ENCODE peak calls at places on chromosomes 6 and 20, in four cellular contexts. V, Y, G and B are unnamed samples.

GRCh38 chr6:29708432-29709177 is 14.6 kb upstream of the HLA-F start:
- DNase-seq in G (no peak), Y (no peak), V (no peak), B (no peak)

GRCh38 chr6:20605581-20605980 is 71.3 kb downstream of the CDKAL1 start:
- DNase-seq in V (no peak), G (no peak), Y (no peak), B (no peak)

GRCh38 chr6:96939019-96939805 is 14.7 kb downstream of the KLHL32 start:
- DNase-seq in Y (peak), G (peak), V (no peak), B (no peak)

GRCh38 chr6:85685713-85686112 is 43.0 kb upstream of the SYNCRIP start:
- DNase-seq in V (no peak), G (no peak), Y (no peak), B (no peak)

GRCh38 chr6:14436593-14436992 is 319.0 kb downstream of the CD83 start:
- DNase-seq in Y (no peak), V (no peak), G (no peak), B (no peak)

GRCh38 chr6:128209771-128210170 is 308.9 kb upstream of the THEMIS start:
- DNase-seq in V (no peak), G (peak), Y (peak), B (no peak)

GRCh38 chr6:117951783-117952182 is 44.7 kb downstream of the SLC35F1 start:
- DNase-seq in V (peak), Y (no peak), G (no peak), B (no peak)

GRCh38 chr6:139175389-139175788 is 40.5 kb downstream of the HECA start:
- DNase-seq in V (no peak), G (no peak), Y (no peak), B (no peak)

GRCh38 chr6:11160199-11160598 is 48.7 kb upstream of the ERVFRD-1 start:
- DNase-seq in G (no peak), V (no peak), Y (no peak), B (no peak)

GRCh38 chr6:149140137-149140909 is 177.2 kb upstream of the TAB2 start:
- DNase-seq in V (no peak), G (no peak), Y (no peak), B (no peak)

GRCh38 chr20:23659989-23660837 is 22.5 kb upstream of the CST3 start:
- DNase-seq in G (no peak), Y (no peak), V (no peak), B (no peak)

GRCh38 chr6:138772596-138773176 is 883 bp upstream of the CCDC28A start:
- DNase-seq in Y (no peak), G (no peak), V (no peak), B (no peak)

GRCh38 chr6:32148722-32149576 is 2.8 kb downstream of the PRRT1 start:
- DNase-seq in Y (no peak), G (no peak), V (peak), B (no peak)

GRCh38 chr6:38271081-38271480 is 368.6 kb downstream of the BTBD9 start:
- DNase-seq in V (no peak), G (no peak), Y (no peak), B (no peak)

GRCh38 chr6:89140347-89141159 is 5.3 kb upstream of the PM20D2 start:
- DNase-seq in V (no peak), G (no peak), Y (no peak), B (no peak)

GRCh38 chr6:10951675-10952282 is 64.9 kb downstream of the SYCP2L start:
- DNase-seq in Y (peak), G (peak), V (peak), B (no peak)

GRCh38 chr6:12403946-12404647 is 113.9 kb downstream of the EDN1 start:
- DNase-seq in Y (no peak), V (no peak), G (no peak), B (no peak)
- TF ChIP-seq CTCF in Y (no peak), V (no peak), G (no peak), B (no peak)

GRCh38 chr20:35001596-35002362 is 46.1 kb downstream of the MYH7B start:
- DNase-seq in G (no peak), Y (no peak), V (peak), B (peak)
- TF ChIP-seq CTCF in G (no peak), Y (peak), V (peak), B (peak)

GRCh38 chr6:154373971-154374370 is 17.4 kb upstream of the IPCEF1 start:
- DNase-seq in V (no peak), G (no peak), Y (no peak), B (no peak)

GRCh38 chr6:154371337-154371736 is 14.7 kb upstream of the IPCEF1 start:
- DNase-seq in Y (no peak), G (no peak), V (no peak), B (no peak)

GRCh38 chr6:154367839-154368695 is 11.5 kb upstream of the IPCEF1 start:
- DNase-seq in G (no peak), V (no peak), Y (no peak), B (no peak)

GRCh38 chr6:154367333-154367732 is 10.7 kb upstream of the IPCEF1 start:
- DNase-seq in G (no peak), V (no peak), Y (no peak), B (no peak)

GRCh38 chr6:154370545-154370944 is 13.9 kb upstream of the IPCEF1 start:
- DNase-seq in Y (peak), G (peak), V (peak), B (no peak)
- TF ChIP-seq CTCF in Y (peak), G (peak), V (peak), B (peak)

DNA sequence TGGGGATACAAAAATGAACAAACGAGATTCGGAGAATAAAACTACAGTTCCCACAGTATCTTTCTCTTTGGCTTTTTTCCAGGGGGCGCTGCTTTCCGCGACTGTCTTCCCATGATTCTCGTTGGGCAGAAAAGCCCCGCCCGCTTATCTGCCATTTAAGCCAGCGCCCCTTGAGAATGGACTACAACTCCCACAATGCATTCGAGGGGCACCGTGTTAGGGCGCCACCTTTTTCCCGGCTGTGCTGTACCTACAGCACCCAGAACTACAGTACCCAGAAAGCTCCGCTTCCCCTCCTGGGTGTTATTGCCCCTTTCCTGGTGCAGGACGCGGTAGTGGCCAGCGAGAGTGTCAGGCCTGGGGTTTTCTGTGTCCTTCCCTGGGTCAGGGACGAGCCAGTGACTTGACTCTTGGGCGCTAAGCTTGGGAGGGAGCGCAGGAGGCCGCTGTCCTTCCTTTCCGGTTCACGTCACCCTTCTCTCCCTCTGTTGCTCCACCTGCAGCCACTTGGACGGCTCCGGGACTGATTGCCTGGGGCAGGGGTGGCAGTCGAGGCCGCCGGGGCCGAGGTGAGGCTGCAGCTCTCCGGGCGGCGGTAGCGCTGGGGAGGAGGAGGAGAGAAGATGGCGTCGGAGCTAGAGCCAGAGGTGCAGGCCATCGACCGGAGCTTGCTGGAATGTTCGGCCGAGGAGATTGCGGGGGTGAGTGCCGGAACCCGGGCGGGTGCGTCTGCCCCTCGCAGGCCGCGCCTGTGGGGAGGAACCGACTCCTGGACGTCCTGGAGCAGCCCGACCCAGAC is at the start of gene UBR2:
- DNase-seq in G (peak), V (peak), Y (peak), B (peak)
- TF ChIP-seq CTCF in G (peak), V (peak), Y (peak), B (peak)

GRCh38 chr20:17795449-17796095 is 95.8 kb downstream of the BANF2 start:
- DNase-seq in G (no peak), Y (no peak), V (no peak), B (no peak)

GRCh38 chr20:17796096-17796563 is 96.4 kb downstream of the BANF2 start:
- DNase-seq in G (no peak), V (no peak), Y (no peak), B (no peak)

GRCh38 chr20:17793986-17794385 is 94.2 kb downstream of the BANF2 start:
- DNase-seq in Y (no peak), V (no peak), G (no peak), B (no peak)

GRCh38 chr20:17795003-17795402 is 95.2 kb downstream of the BANF2 start:
- DNase-seq in V (no peak), G (no peak), Y (no peak), B (no peak)

GRCh38 chr20:17794400-17794799 is 94.6 kb downstream of the BANF2 start:
- DNase-seq in G (no peak), V (no peak), Y (no peak), B (no peak)
- TF ChIP-seq CTCF in G (no peak), V (no peak), Y (no peak), B (no peak)

DNA sequence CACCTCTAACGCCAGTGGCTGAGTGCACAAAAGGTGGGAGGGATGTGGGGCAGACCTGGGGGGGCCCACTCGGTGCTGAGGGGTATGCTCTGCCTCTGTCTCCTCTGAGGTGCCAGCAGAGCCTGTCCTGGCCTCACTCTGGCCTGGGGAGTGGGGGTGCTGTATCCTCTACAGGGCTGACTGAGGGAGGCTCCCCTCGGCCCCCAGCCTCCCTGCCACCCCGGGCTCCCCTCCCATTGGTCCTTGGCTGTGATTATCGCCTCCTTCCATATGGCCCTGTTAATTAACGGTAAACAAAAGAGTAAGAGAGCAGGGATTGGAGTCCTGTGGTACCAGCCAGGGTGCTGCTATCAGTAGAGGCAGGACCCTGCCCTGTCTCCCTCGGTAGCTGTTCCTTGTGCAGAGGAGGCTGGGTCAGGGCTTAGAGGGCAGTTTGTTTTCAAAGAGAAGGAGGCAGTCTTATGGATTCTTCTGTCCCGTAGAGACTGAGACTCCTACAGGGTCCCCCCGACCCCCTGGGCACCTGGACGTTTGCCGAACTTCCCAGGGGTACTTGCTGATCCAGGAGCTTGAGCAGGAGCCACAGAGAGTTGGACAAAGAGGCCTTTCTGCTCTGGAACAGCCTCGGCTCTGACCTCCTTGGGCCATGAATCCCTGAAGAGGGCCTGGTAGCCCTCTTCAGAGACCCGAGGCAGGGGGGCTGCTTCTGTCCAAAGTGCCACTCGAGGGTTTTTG is 1.8 kb downstream of the MYT1 start:
- DNase-seq in Y (no peak), G (no peak), V (no peak), B (peak)
- TF ChIP-seq CTCF in Y (no peak), G (no peak), V (no peak), B (no peak)

DNA sequence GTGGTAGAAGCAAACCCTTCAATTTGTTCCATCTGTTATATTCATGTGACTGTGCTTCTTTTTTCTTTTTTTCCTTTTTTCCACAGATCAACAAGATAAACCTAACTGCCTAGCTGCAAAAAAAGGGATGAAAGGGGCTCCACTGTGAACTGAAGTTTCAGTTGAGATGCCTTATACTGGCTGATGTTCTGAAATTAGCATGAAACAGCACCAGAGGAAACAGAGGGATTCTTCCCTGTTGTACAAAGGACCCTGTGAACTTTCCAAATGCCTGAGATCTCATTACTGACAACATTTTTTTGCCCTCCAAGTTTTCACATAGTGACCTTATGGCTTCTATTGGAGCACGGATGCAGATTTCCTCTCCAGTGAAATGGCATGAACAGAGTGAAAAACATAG is 302.7 kb upstream of the TFAP2D start:
- DNase-seq in V (peak), G (no peak), Y (no peak), B (no peak)
- TF ChIP-seq CTCF in V (no peak), G (no peak), Y (no peak), B (no peak)

GRCh38 chr20:57711311-57711712 is 1.5 kb upstream of the PMEPA1 start:
- DNase-seq in G (peak), Y (no peak), V (no peak), B (no peak)
- TF ChIP-seq CTCF in G (peak), Y (peak), V (no peak), B (no peak)

GRCh38 chr20:20568604-20569205 is 143.7 kb downstream of the RALGAPA2 start:
- DNase-seq in G (peak), V (peak), Y (peak), B (no peak)
- TF ChIP-seq CTCF in G (no peak), V (peak), Y (peak), B (peak)